ENCODE peak calls at places on chromosomes 12 and 14, in four cellular contexts. R, G, I and X are unnamed samples.

GRCh38 chr14:56131865-56132830 is 13.9 kb downstream of the PELI2 start:
- DNase-seq in G (no peak), I (no peak), R (no peak), X (no peak)

GRCh38 chr12:46269429-46270241 is 792 bp upstream of the SLC38A1 start:
- DNase-seq in I (peak; percentile 47), R (peak; percentile 33), G (peak; percentile 25), X (no peak)

GRCh38 chr14:65290830-65291229 is 121.7 kb upstream of the FUT8 start:
- DNase-seq in R (no peak), G (peak; percentile 84), I (no peak), X (no peak)

GRCh38 chr12:118271770-118272417 is 100.8 kb downstream of the TAOK3 start:
- DNase-seq in R (no peak), G (peak; percentile 39), I (no peak), X (no peak)

GRCh38 chr12:54329756-54330155 is 4.8 kb downstream of the COPZ1 start:
- DNase-seq in R (no peak), G (no peak), I (no peak), X (no peak)

GRCh38 chr14:100297320-100298300 is 8.6 kb downstream of the SLC25A29 start:
- DNase-seq in R (no peak), G (peak; percentile 89), I (peak; percentile 61), X (peak; percentile 89)

GRCh38 chr12:6866920-6867406 is 368 bp upstream of the TPI1 start:
- DNase-seq in G (no peak), R (no peak), I (no peak), X (no peak)

GRCh38 chr14:38818555-38818954 is 284.5 kb downstream of the SEC23A start:
- DNase-seq in G (no peak), R (no peak), I (no peak), X (no peak)

GRCh38 chr12:45315462-45315861 is 99.6 kb downstream of the ANO6 start:
- DNase-seq in I (no peak), R (no peak), G (no peak), X (no peak)

GRCh38 chr12:58927112-58927511 is 6.8 kb upstream of the LRIG3 start:
- DNase-seq in G (no peak), I (no peak), R (no peak), X (no peak)

GRCh38 chr12:23906329-23906728 is 43.1 kb downstream of the SOX5 start:
- DNase-seq in I (no peak), G (peak; percentile 63), R (no peak), X (no peak)

GRCh38 chr12:46956451-46957035 is 122.9 kb upstream of the PCED1B start:
- DNase-seq in I (no peak), G (no peak), R (no peak), X (no peak)

GRCh38 chr14:38248629-38249028 is 7.3 kb downstream of the CLEC14A start:
- DNase-seq in R (no peak), I (no peak), G (peak; percentile 38), X (no peak)

GRCh38 chr12:131438874-131439273 is 272.0 kb upstream of the SFSWAP start:
- DNase-seq in G (no peak), R (no peak), I (no peak), X (no peak)

GRCh38 chr14:89258728-89259273 is 158.2 kb downstream of the FOXN3 start:
- DNase-seq in I (no peak), G (no peak), R (no peak), X (no peak)